ENCODE peak calls at places on chromosome 13, in six cellular contexts. W is K562, Y is tibial nerve, J is transverse colon, U is Peyer's patch, I is GM12878. F is an unnamed sample.

GRCh38 chr13:49701481-49701880 is 10.2 kb upstream of the EBPL start:
- DNase-seq in W (no peak), Y (no peak), J (no peak), U (no peak), I (no peak), F (no peak)

GRCh38 chr13:114260818-114261217 is 20.6 kb upstream of the UPF3A start:
- DNase-seq in W (no peak), Y (no peak), J (no peak), U (no peak), I (peak), F (no peak)

GRCh38 chr13:79803939-79804487 is 323.1 kb downstream of the NDFIP2 start:
- DNase-seq in W (no peak), Y (no peak), J (no peak), U (no peak), I (no peak), F (no peak)

GRCh38 chr13:49466240-49466914 is 22.3 kb downstream of the SETDB2 start:
- DNase-seq in W (no peak), Y (no peak), J (no peak), U (no peak), I (no peak), F (no peak)

GRCh38 chr13:36913463-36913862 is 6.6 kb downstream of the SMAD9 start:
- DNase-seq in W (no peak), Y (no peak), J (no peak), U (no peak), I (no peak), F (no peak)

GRCh38 chr13:21800847-21801616 is 130.2 kb downstream of the FGF9 start:
- DNase-seq in W (no peak), Y (no peak), J (no peak), U (no peak), I (no peak), F (no peak)

GRCh38 chr13:59514316-59514715 is 649.4 kb downstream of the DIAPH3 start:
- DNase-seq in W (no peak), Y (no peak), J (no peak), U (no peak), I (no peak), F (no peak)

GRCh38 chr13:73274147-73274546 is 215.3 kb downstream of the KLF5 start:
- DNase-seq in W (no peak), Y (no peak), J (no peak), U (no peak), I (no peak), F (no peak)

GRCh38 chr13:51793570-51794273 is 10.2 kb downstream of the DHRS12 start:
- DNase-seq in W (peak), Y (no peak), J (no peak), U (peak), I (peak), F (no peak)

GRCh38 chr13:20431080-20431479 is 94.6 kb downstream of the CRYL1 start:
- DNase-seq in W (no peak), Y (no peak), J (no peak), U (no peak), I (no peak), F (no peak)

GRCh38 chr13:46641274-46642081 is 88.5 kb downstream of the LRCH1 start:
- DNase-seq in W (no peak), Y (no peak), J (no peak), U (no peak), I (no peak), F (no peak)

GRCh38 chr13:34087791-34088190 is 269.8 kb downstream of the RFC3 start:
- DNase-seq in W (no peak), Y (no peak), J (no peak), U (no peak), I (no peak), F (no peak)

GRCh38 chr13:102400619-102401125 is 1.2 kb downstream of the FGF14 start:
- DNase-seq in W (no peak), Y (no peak), J (no peak), U (no peak), I (no peak), F (peak)

GRCh38 chr13:113552786-113553540 is 31.6 kb upstream of the TFDP1 start:
- DNase-seq in W (no peak), Y (no peak), J (peak), U (no peak), I (no peak), F (no peak)

GRCh38 chr13:110915874-110916670 is 1.2 kb upstream of the ANKRD10 start:
- DNase-seq in W (no peak), Y (no peak), J (no peak), U (no peak), I (no peak), F (no peak)

GRCh38 chr13:72198967-72199601 is 332.1 kb upstream of the DACH1 start:
- DNase-seq in W (no peak), Y (no peak), J (no peak), U (no peak), I (no peak), F (no peak)

GRCh38 chr13:24161010-24161775 is 673 bp downstream of the SPATA13 start:
- DNase-seq in W (no peak), Y (no peak), J (peak), U (peak), I (no peak), F (peak)
- TF ChIP-seq CTCF in W (no peak), Y (no peak), J (no peak), U (no peak), I (no peak), F (no peak)

DNA sequence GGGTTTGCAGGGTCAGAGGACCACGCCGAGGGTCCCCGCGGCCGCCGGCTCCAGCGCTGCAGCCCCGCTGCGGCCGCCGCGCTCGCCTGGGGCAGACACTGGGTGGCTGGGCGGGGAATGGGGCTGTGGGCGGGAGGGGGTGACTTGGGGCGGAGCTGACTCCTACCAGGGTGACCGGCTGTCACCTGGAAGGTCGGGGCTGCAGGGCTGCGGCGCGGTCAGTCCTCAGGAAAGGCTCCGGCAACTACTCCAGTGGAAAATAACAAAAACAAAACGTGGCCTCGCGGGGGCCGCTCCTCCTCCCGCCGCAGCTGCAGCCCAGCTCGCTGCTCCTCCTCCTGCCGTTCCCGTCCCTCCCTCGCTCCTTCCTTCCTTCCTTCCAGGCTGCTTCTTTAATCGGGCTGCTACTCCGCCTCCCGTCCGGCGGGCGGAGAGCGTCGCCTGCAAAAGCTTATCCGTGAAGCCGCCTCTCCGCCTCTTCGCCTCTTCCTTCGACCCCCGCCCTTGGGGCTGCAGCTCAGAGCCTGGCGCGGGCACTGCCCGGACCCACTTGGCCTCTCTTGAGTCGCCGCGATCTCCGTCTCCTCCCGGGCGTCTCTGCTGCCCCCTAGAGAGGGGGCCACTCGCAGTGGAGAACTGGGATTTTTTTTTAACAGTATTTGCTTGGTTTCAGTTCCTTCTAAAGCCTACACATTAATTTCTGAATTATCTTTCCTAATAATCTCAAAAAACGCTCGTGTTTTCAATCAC is at the start of gene TBC1D4:
- DNase-seq in W (peak), Y (peak), J (peak), U (peak), I (peak), F (peak)
- TF ChIP-seq POLR2A in W (no peak), Y (peak), J (peak), U (no peak), I (peak), F (peak)

GRCh38 chr13:77337159-77337558 is 10.3 kb upstream of the MYCBP2 start:
- DNase-seq in W (no peak), Y (no peak), J (no peak), U (no peak), I (no peak), F (no peak)
- H3K27ac ChIP-seq in W (no peak), Y (no peak), J (no peak), U (no peak), I (no peak), F (no peak)

GRCh38 chr13:95745752-95746151 is 68.8 kb downstream of the DNAJC3 start:
- DNase-seq in W (peak), Y (no peak), J (no peak), U (no peak), I (no peak), F (no peak)
- TF ChIP-seq CTCF in W (no peak), Y (no peak), J (no peak), U (no peak), I (no peak), F (no peak)

DNA sequence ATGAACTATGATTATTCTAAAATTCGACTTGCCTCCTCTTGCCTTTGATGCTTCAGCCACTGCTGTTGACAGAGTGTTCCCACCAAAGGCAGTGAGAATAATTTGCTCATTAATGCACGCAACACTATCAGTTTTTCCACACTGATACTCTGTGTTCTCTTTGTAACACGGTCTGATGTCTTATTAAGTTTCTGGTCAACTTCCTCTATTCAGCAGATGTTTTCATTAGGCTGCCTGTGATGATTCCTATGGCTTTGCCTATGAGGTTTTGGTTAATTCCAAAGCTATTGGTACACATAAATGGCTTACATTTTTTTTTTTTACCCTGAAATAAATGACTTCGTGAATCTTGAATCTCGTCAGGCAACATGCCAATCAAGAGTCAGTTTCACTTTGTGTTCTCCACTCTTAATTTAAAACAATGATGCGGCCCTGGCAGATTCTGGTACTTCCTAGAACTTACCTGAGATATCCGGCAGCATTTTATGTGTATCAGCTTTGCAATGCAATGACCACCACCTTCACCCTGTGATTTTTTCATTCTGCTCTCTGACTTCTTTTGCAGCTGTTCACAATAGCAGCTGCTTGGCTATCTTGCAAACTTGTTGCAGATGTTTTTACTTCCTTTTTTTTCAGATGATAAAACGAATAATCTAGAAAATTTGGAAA is 27.5 kb upstream of the KL start:
- DNase-seq in W (no peak), Y (no peak), J (no peak), U (no peak), I (no peak), F (no peak)
- TF ChIP-seq POLR2A in W (no peak), Y (no peak), J (no peak), U (no peak), I (no peak), F (no peak)